ENCODE peak calls at places on chromosomes 11 and 22, in four cellular contexts. One of them, this sample, is unnamed.

GRCh38 chr11:130178441-130178971 is 18.9 kb downstream of the ST14 start:
- DNase-seq in A549: no peak
- DNase-seq in K562: no peak
- DNase-seq in HepG2: no peak
- DNase-seq in this sample: no peak

GRCh38 chr11:132177106-132177505 is 806.7 kb downstream of the NTM start:
- DNase-seq in A549: no peak
- DNase-seq in K562: peak; percentile 6
- DNase-seq in HepG2: peak; percentile 9
- DNase-seq in this sample: peak; percentile 41

GRCh38 chr11:69287968-69288882 is 5.7 kb upstream of the MYEOV start:
- DNase-seq in A549: no peak
- DNase-seq in K562: peak; percentile 44
- DNase-seq in HepG2: peak; percentile 62
- DNase-seq in this sample: no peak

GRCh38 chr22:31248965-31249940 is 37.2 kb downstream of the LIMK2 start:
- DNase-seq in A549: no peak
- DNase-seq in K562: no peak
- DNase-seq in HepG2: no peak
- DNase-seq in this sample: no peak

GRCh38 chr11:62025429-62026105 is 58.1 kb upstream of the FTH1 start:
- DNase-seq in A549: peak; percentile 95
- DNase-seq in K562: peak; percentile 93
- DNase-seq in HepG2: peak; percentile 87
- DNase-seq in this sample: peak; percentile 100

GRCh38 chr11:120547301-120547700 is 35.8 kb downstream of the GRIK4 start:
- DNase-seq in A549: no peak
- DNase-seq in K562: no peak
- DNase-seq in HepG2: no peak
- DNase-seq in this sample: no peak

GRCh38 chr11:1830500-1831223 is 4.1 kb upstream of the SYT8 start:
- DNase-seq in A549: no peak
- DNase-seq in K562: peak; percentile 30
- DNase-seq in HepG2: peak; percentile 74
- DNase-seq in this sample: no peak

GRCh38 chr11:113629562-113629961 is 76.5 kb downstream of the TMPRSS5 start:
- DNase-seq in A549: no peak
- DNase-seq in K562: no peak
- DNase-seq in HepG2: no peak
- DNase-seq in this sample: no peak

GRCh38 chr22:20022231-20023069 is 1.5 kb downstream of the TANGO2 start:
- DNase-seq in A549: no peak
- DNase-seq in K562: no peak
- DNase-seq in HepG2: no peak
- DNase-seq in this sample: no peak

DNA sequence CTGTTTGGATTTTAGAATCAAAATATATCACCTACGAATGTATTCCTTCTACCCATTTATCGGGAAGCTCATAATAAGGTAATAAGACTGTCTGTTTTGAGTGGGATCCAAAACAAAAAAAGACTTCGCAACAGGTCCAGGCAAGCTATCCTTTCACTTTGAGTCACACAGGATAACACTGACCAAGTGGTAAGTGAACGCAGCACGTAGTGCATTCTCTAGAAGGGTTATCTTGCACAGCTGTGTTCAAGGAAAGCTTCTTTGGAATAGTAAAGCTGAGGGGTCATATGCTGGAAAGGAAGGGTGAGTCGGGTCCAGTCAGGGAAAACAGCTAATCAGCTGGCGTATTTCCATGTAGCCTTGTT is 22.3 kb upstream of the NRGN start:
- DNase-seq in A549: no peak
- DNase-seq in K562: no peak
- DNase-seq in HepG2: no peak
- DNase-seq in this sample: no peak
- TF ChIP-seq MYC in A549: no peak
- TF ChIP-seq MYC in K562: no peak
- TF ChIP-seq MYC in HepG2: no peak
- TF ChIP-seq MYC in this sample: no peak

DNA sequence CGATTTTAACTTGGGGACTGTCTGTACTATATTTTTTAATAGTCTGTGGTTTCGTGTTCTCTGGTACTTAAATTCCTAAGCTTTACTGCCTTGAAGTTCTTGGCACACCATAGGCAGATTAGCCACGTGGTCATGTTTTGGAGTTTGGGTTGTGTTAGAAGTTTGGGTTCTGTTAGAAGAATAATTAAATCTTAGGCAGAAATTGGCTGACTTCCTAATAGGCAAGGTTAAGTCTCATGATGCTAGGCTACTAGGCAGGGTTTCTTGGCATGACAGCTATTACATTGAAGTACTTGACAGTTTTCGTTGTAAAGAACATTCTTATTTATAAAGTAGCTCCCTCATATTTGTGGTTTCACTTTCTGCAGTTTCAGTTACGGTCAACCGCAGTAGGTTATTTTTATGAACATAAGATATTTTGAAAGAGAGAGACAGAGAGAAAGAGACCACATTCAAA is 30.0 kb upstream of the MMP7 start:
- DNase-seq in A549: no peak
- DNase-seq in K562: no peak
- DNase-seq in HepG2: no peak
- DNase-seq in this sample: peak; percentile 66
- H3K4me3 ChIP-seq in A549: no peak overlapping the region
- H3K4me3 ChIP-seq in K562: no peak overlapping the region
- H3K4me3 ChIP-seq in HepG2: no peak overlapping the region
- H3K4me3 ChIP-seq in this sample: peak overlapping the region; percentile 29

DNA sequence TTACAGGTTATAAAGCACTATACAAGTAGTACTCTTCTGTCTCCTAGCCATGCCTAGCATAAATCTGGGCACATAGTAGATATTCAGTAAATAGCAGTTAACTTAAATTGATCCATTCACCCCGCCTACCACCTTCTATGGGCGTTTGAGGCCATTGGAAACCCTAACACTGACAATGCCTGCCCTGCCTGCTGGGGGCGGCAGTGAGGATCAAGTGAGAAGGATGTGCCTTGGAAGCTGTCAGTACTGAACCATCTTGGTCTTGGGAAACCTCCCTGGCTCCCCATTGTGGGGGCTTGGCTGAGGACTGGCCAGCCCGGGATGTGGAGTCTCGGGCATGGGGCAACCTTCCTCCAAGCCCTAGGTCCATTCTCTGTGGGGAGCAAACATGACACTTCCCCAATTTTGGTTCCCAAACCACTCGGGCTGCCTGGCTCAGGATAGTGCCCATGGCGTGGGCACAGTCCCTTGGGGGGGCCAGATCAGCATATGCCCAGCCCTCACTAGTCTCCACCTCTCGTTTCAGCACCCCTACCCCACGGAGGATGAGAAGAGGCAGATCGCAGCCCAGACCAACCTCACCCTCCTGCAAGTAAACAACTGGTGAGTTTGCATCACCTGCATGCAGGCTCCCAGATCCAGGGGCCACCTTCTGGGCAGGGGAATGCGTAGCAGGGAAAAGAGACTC is 67.4 kb downstream of the FEZ1 start:
- DNase-seq in A549: no peak
- DNase-seq in K562: peak; percentile 41
- DNase-seq in HepG2: no peak
- DNase-seq in this sample: peak; percentile 19
- TF ChIP-seq CTCF in A549: no peak
- TF ChIP-seq CTCF in K562: peak; percentile 64
- TF ChIP-seq CTCF in HepG2: no peak
- TF ChIP-seq CTCF in this sample: peak; percentile 27

GRCh38 chr11:117477721-117478120 is 150.1 kb downstream of the CEP164 start:
- DNase-seq in A549: no peak
- DNase-seq in K562: no peak
- DNase-seq in HepG2: no peak
- DNase-seq in this sample: no peak

GRCh38 chr11:117480221-117480620 is 152.6 kb downstream of the CEP164 start:
- DNase-seq in A549: no peak
- DNase-seq in K562: no peak
- DNase-seq in HepG2: no peak
- DNase-seq in this sample: no peak

GRCh38 chr11:117478126-117478856 is 150.6 kb downstream of the CEP164 start:
- DNase-seq in A549: no peak
- DNase-seq in K562: no peak
- DNase-seq in HepG2: no peak
- DNase-seq in this sample: no peak

GRCh38 chr11:117478926-117479325 is 151.3 kb downstream of the CEP164 start:
- DNase-seq in A549: no peak
- DNase-seq in K562: no peak
- DNase-seq in HepG2: no peak
- DNase-seq in this sample: no peak

GRCh38 chr11:117479372-117479771 is 151.7 kb downstream of the CEP164 start:
- DNase-seq in A549: no peak
- DNase-seq in K562: peak; percentile 13
- DNase-seq in HepG2: no peak
- DNase-seq in this sample: no peak
- TF ChIP-seq MYC in A549: no peak
- TF ChIP-seq MYC in K562: no peak
- TF ChIP-seq MYC in HepG2: no peak
- TF ChIP-seq MYC in this sample: no peak

GRCh38 chr11:46333129-46333947 is 13.9 kb upstream of the DGKZ start:
- DNase-seq in A549: no peak
- DNase-seq in K562: no peak
- DNase-seq in HepG2: no peak
- DNase-seq in this sample: no peak
- H3K4me3 ChIP-seq in A549: peak overlapping the region; percentile 28
- H3K4me3 ChIP-seq in K562: no peak overlapping the region
- H3K4me3 ChIP-seq in HepG2: peak overlapping the region; percentile 65
- H3K4me3 ChIP-seq in this sample: no peak overlapping the region

GRCh38 chr11:66492161-66492865 is 12.1 kb downstream of the DPP3 start:
- DNase-seq in A549: no peak
- DNase-seq in K562: no peak
- DNase-seq in HepG2: no peak
- DNase-seq in this sample: no peak

GRCh38 chr11:66488957-66489356 is 8.7 kb downstream of the DPP3 start:
- DNase-seq in A549: no peak
- DNase-seq in K562: no peak
- DNase-seq in HepG2: no peak
- DNase-seq in this sample: no peak

GRCh38 chr11:66493124-66493523 is 12.9 kb downstream of the DPP3 start:
- DNase-seq in A549: no peak
- DNase-seq in K562: no peak
- DNase-seq in HepG2: no peak
- DNase-seq in this sample: no peak

GRCh38 chr11:66489636-66490035 is 9.4 kb downstream of the DPP3 start:
- DNase-seq in A549: no peak
- DNase-seq in K562: no peak
- DNase-seq in HepG2: no peak
- DNase-seq in this sample: no peak

GRCh38 chr11:66491315-66491935 is 11.2 kb downstream of the DPP3 start:
- DNase-seq in A549: no peak
- DNase-seq in K562: no peak
- DNase-seq in HepG2: no peak
- DNase-seq in this sample: no peak
- TF ChIP-seq CTCF in A549: peak; percentile 11
- TF ChIP-seq CTCF in K562: peak; percentile 34
- TF ChIP-seq CTCF in HepG2: peak; percentile 10
- TF ChIP-seq CTCF in this sample: peak; percentile 48